ENCODE peak calls at places on chromosomes 16 and 17, in seven cellular contexts. C is renal cortical epithelial cell, D is NB4, K is HTR-8/SVneo, Y is mucosa of descending colon, G is kidney glomerular epithelial cell, A is GM13976. S is an unnamed sample.

GRCh38 chr16:54077412-54077821 is 209.2 kb downstream of the IRX3 start:
- DNase-seq in D (peak), K (peak), Y (no peak), G (peak), A (no peak), C (peak), S (no peak)

GRCh38 chr16:88941933-88942909 is 34.8 kb downstream of the CBFA2T3 start:
- DNase-seq in G (no peak), D (peak), C (no peak), Y (peak), K (peak), A (peak), S (peak)

GRCh38 chr16:48003226-48003907 is 152.4 kb downstream of the ABCC12 start:
- DNase-seq in G (peak), Y (no peak), D (no peak), K (no peak), C (peak), A (no peak), S (no peak)

GRCh38 chr16:66399930-66400329 is 27.2 kb upstream of the BEAN1 start:
- DNase-seq in Y (no peak), C (no peak), D (peak), A (no peak), G (no peak), K (no peak), S (no peak)

GRCh38 chr16:87358696-87359095 is 24.9 kb downstream of the FBXO31 start:
- DNase-seq in A (no peak), Y (no peak), D (no peak), C (no peak), K (no peak), G (no peak), S (no peak)

GRCh38 chr17:47966079-47966519 is 4.8 kb upstream of the CDK5RAP3 start:
- DNase-seq in K (no peak), Y (peak), C (no peak), A (no peak), G (no peak), D (no peak), S (no peak)

GRCh38 chr17:32487460-32488176 is 825 bp downstream of the CDK5R1 start:
- DNase-seq in Y (no peak), D (no peak), K (no peak), A (peak), C (no peak), G (no peak), S (no peak)

GRCh38 chr17:72466199-72466598 is 345.4 kb downstream of the SOX9 start:
- DNase-seq in Y (no peak), C (peak), K (peak), A (peak), G (peak), D (no peak), S (no peak)

GRCh38 chr16:54986404-54986803 is 55.7 kb downstream of the IRX5 start:
- DNase-seq in Y (no peak), A (no peak), G (no peak), K (no peak), D (no peak), C (no peak), S (no peak)

S was measured in Jurkat, Clone E6-1.